ENCODE peak calls at places on chromosomes 7 and 10, in five cellular contexts. W is NCI-H1048; R is neural crest cell; B is substantia nigra; I is activated CD4-positive, CD25-positive, alpha-beta regulatory T cell treated with anti-CD3 and anti-CD28 coated beads, Interleukin-2, amount 50 U/mL, for 16 hours. F is an unnamed sample.

GRCh38 chr10:122632561-122632960 is 67.1 kb downstream of the C10orf120 start:
- DNase-seq in R (no peak), B (no peak), W (no peak), I (no peak), F (no peak)

GRCh38 chr10:67884842-67885680 is 605 bp downstream of the SIRT1 start:
- DNase-seq in I (peak), W (peak), R (peak), B (peak), F (no peak)

GRCh38 chr7:40643664-40644063 is 508.9 kb downstream of the SUGCT start:
- DNase-seq in R (no peak), I (no peak), W (no peak), B (no peak), F (peak)

GRCh38 chr10:90602815-90603600 is 254.8 kb downstream of the HTR7 start:
- DNase-seq in W (no peak), I (no peak), R (no peak), B (no peak), F (no peak)

GRCh38 chr10:4947039-4947634 is 16.1 kb upstream of the AKR1C1 start:
- DNase-seq in W (no peak), B (no peak), I (no peak), R (no peak), F (no peak)

GRCh38 chr7:99459087-99459486 is 6.9 kb downstream of the ATP5MF start:
- DNase-seq in B (no peak), I (no peak), R (no peak), W (no peak), F (no peak)

GRCh38 chr10:63976538-63976937 is 455.3 kb downstream of the REEP3 start:
- DNase-seq in B (no peak), I (no peak), W (no peak), R (peak), F (no peak)

GRCh38 chr10:3902054-3902808 is 117.2 kb upstream of the KLF6 start:
- DNase-seq in R (no peak), I (no peak), B (no peak), W (no peak), F (no peak)

GRCh38 chr7:91946549-91946948 is 5.9 kb downstream of the AKAP9 start:
- DNase-seq in B (no peak), I (no peak), W (no peak), R (no peak), F (no peak)

GRCh38 chr10:129494740-129495139 is 27.7 kb downstream of the MGMT start:
- DNase-seq in R (no peak), B (no peak), W (no peak), I (no peak), F (no peak)

GRCh38 chr7:8162181-8162580 is 99.8 kb downstream of the ICA1 start:
- DNase-seq in R (no peak), W (no peak), I (no peak), B (no peak), F (no peak)

GRCh38 chr10:63515002-63515763 is 6.0 kb upstream of the REEP3 start:
- DNase-seq in B (no peak), W (no peak), R (no peak), I (no peak), F (no peak)

GRCh38 chr10:97598407-97599271 is 9.1 kb downstream of the C10orf62 start:
- DNase-seq in I (no peak), B (no peak), W (no peak), R (no peak), F (no peak)

GRCh38 chr7:98294798-98295382 is 13.4 kb downstream of the BRI3 start:
- DNase-seq in I (no peak), R (peak), W (peak), B (no peak), F (no peak)

GRCh38 chr10:131729938-131730660 is 170.7 kb upstream of the PPP2R2D start:
- DNase-seq in B (no peak), I (no peak), W (no peak), R (no peak), F (no peak)

GRCh38 chr10:11165591-11166543 is 148.2 kb downstream of the CELF2 start:
- DNase-seq in B (no peak), W (no peak), R (peak), I (no peak), F (no peak)

GRCh38 chr10:21315321-21316220 is 209.9 kb downstream of the SKIDA1 start:
- DNase-seq in B (no peak), I (no peak), R (peak), W (no peak), F (no peak)

GRCh38 chr7:2632717-2633537 is 1.1 kb downstream of the TTYH3 start:
- DNase-seq in R (no peak), W (no peak), I (no peak), B (peak), F (no peak)

GRCh38 chr7:132049462-132050304 is 493.3 kb upstream of the PODXL start:
- DNase-seq in R (peak), B (no peak), I (no peak), W (no peak), F (no peak)

GRCh38 chr7:81882086-81882485 is 112.2 kb upstream of the HGF start:
- DNase-seq in I (no peak), W (no peak), B (no peak), R (no peak), F (no peak)

GRCh38 chr10:21401196-21401595 is 124.3 kb downstream of the SKIDA1 start:
- DNase-seq in I (no peak), W (no peak), B (no peak), R (no peak), F (no peak)

GRCh38 chr7:99617187-99617781 is 538 bp downstream of the ZSCAN25 start:
- DNase-seq in B (no peak), W (no peak), I (no peak), R (no peak), F (no peak)

GRCh38 chr7:139242741-139243281 is 11.8 kb downstream of the UBN2 start:
- DNase-seq in B (no peak), R (no peak), W (no peak), I (no peak), F (no peak)

GRCh38 chr10:6117711-6118110 is 28.9 kb downstream of the RBM17 start:
- DNase-seq in W (no peak), B (no peak), I (no peak), R (no peak), F (no peak)

GRCh38 chr7:46848944-46849343 is 733.0 kb downstream of the TNS3 start:
- DNase-seq in W (no peak), R (no peak), B (no peak), I (no peak), F (no peak)

GRCh38 chr7:130908345-130909160 is 174.5 kb upstream of the KLF14 start:
- DNase-seq in R (no peak), B (no peak), W (no peak), I (no peak), F (no peak)

GRCh38 chr7:46652317-46652716 is 731.2 kb upstream of the IGFBP3 start:
- DNase-seq in R (no peak), W (no peak), B (no peak), I (no peak), F (no peak)

GRCh38 chr7:107236857-107237256 is 68.1 kb downstream of the HBP1 start:
- DNase-seq in R (no peak), B (no peak), I (no peak), W (no peak), F (no peak)

GRCh38 chr7:127652333-127653248 is 597 bp downstream of the SND1 start:
- DNase-seq in B (no peak), R (no peak), W (no peak), I (no peak), F (no peak)

GRCh38 chr7:121544199-121544598 is 148.1 kb upstream of the FAM3C start:
- DNase-seq in W (no peak), I (no peak), R (no peak), B (no peak), F (no peak)

GRCh38 chr10:89793649-89794254 is 92.4 kb downstream of the KIF20B start:
- DNase-seq in W (peak), B (no peak), R (peak), I (no peak), F (peak)

GRCh38 chr10:120432209-120432608 is 24.8 kb upstream of the PLPP4 start:
- DNase-seq in I (no peak), R (no peak), W (no peak), B (no peak), F (no peak)